ENCODE peak calls at places on chromosomes 3 and 15, in seven cellular contexts. X is GM12891; A is NCI-H460; I is GM03348; C is NCI-H1694 treated with DMSO at 0.1 percent for 48 hours; P is OCI-LY7; S is stimulated activated CD4-positive, alpha-beta T cell treated with anti-CD3 and anti-CD28 coated beads, TNF-alpha, amount 100 ng/mL, for 24 hours. F is an unnamed sample.

GRCh38 chr15:91254766-91255165 is 154.7 kb downstream of the SV2B start:
- DNase-seq in C (no peak), A (no peak), S (no peak), X (no peak), P (peak), I (no peak), F (no peak)

GRCh38 chr3:138767498-138768104 is 67.1 kb downstream of the PIK3CB start:
- DNase-seq in A (no peak), P (no peak), C (no peak), I (no peak), X (no peak), S (no peak), F (no peak)

GRCh38 chr3:120040813-120041377 is 53.4 kb downstream of the GSK3B start:
- DNase-seq in C (no peak), A (no peak), S (no peak), I (no peak), P (no peak), X (no peak), F (no peak)

GRCh38 chr15:81880833-81881232 is 165.0 kb downstream of the MEX3B start:
- DNase-seq in A (no peak), P (no peak), C (no peak), S (no peak), I (no peak), X (no peak), F (no peak)

GRCh38 chr3:4492240-4493007 is 724 bp upstream of the ITPR1 start:
- DNase-seq in C (no peak), P (peak), I (peak), A (peak), S (peak), X (no peak), F (peak)

GRCh38 chr15:32935139-32935538 is 217.3 kb downstream of the GREM1 start:
- DNase-seq in I (no peak), X (no peak), A (no peak), P (no peak), C (no peak), S (no peak), F (no peak)

GRCh38 chr3:63981980-63982379 is 41.3 kb downstream of the PSMD6 start:
- DNase-seq in I (no peak), S (no peak), P (no peak), X (no peak), A (no peak), C (no peak), F (no peak)

GRCh38 chr3:25502233-25502632 is 74.2 kb downstream of the RARB start:
- DNase-seq in S (no peak), P (no peak), I (no peak), C (no peak), A (no peak), X (no peak), F (no peak)

GRCh38 chr15:96064351-96064756 is 266.1 kb upstream of the NR2F2 start:
- DNase-seq in I (no peak), P (no peak), A (no peak), C (no peak), X (no peak), S (no peak), F (no peak)

GRCh38 chr3:194272861-194273266 is 78.3 kb downstream of the CPN2 start:
- DNase-seq in C (no peak), S (no peak), A (no peak), P (no peak), I (peak), X (no peak), F (no peak)

GRCh38 chr3:78257956-78258530 is 1218.1 kb downstream of the ROBO2 start:
- DNase-seq in A (no peak), I (no peak), C (no peak), X (no peak), S (no peak), P (no peak), F (no peak)

GRCh38 chr3:32778389-32778788 is 39.4 kb upstream of the TRIM71 start:
- DNase-seq in C (no peak), P (no peak), X (no peak), A (no peak), S (no peak), I (no peak), F (no peak)

GRCh38 chr3:188212308-188212969 is 58.5 kb downstream of the LPP start:
- DNase-seq in S (no peak), A (no peak), P (no peak), C (no peak), I (peak), X (no peak), F (no peak)

GRCh38 chr3:183481582-183481981 is 53.2 kb upstream of the MCF2L2 start:
- DNase-seq in P (no peak), C (no peak), A (no peak), S (no peak), I (no peak), X (no peak), F (peak)

GRCh38 chr3:19885468-19885867 is 48.5 kb downstream of the EFHB start:
- DNase-seq in A (peak), P (peak), C (no peak), X (no peak), I (peak), S (no peak), F (no peak)

GRCh38 chr15:67003586-67003985 is 61.8 kb upstream of the SMAD3 start:
- DNase-seq in I (no peak), P (no peak), A (no peak), S (no peak), C (no peak), X (no peak), F (no peak)

GRCh38 chr3:120113128-120114116 is 19.2 kb upstream of the GSK3B start:
- DNase-seq in P (no peak), X (no peak), C (no peak), S (no peak), A (peak), I (peak), F (no peak)

GRCh38 chr3:40593351-40593750 is 68.6 kb downstream of the ZNF621 start:
- DNase-seq in P (no peak), A (peak), S (no peak), C (no peak), I (peak), X (no peak), F (no peak)

GRCh38 chr3:17233398-17233800 is 348.6 kb downstream of the PLCL2 start:
- DNase-seq in X (no peak), S (no peak), A (peak), P (peak), C (peak), I (peak), F (peak)

GRCh38 chr15:70415330-70415884 is 317.7 kb upstream of the TLE3 start:
- DNase-seq in I (no peak), S (no peak), P (no peak), A (no peak), C (peak), X (no peak), F (peak)

GRCh38 chr15:59260090-59260489 is 53.4 kb downstream of the LDHAL6B start:
- DNase-seq in A (no peak), P (no peak), C (no peak), X (no peak), I (no peak), S (no peak), F (no peak)

F was measured in NCI-H2171 treated with DMSO at 0.1 percent for 48 hours.